ENCODE peak calls at places on chromosomes 1 and 21, in five cellular contexts. C is GM06990, P is lower lobe of right lung, D is bronchial epithelial cell, G is psoas muscle. Z is an unnamed sample.

GRCh38 chr1:56927986-56928385 is 37.8 kb downstream of the C8B start:
- DNase-seq in C (no peak), P (no peak), D (no peak), G (no peak), Z (no peak)

GRCh38 chr1:227518876-227519275 is 44.5 kb upstream of the ZNF678 start:
- DNase-seq in C (no peak), P (no peak), D (no peak), G (no peak), Z (no peak)

GRCh38 chr1:192907545-192908243 is 98.9 kb downstream of the RGS2 start:
- DNase-seq in C (no peak), P (no peak), D (peak; percentile 85), G (no peak), Z (no peak)

GRCh38 chr21:31236528-31236927 is 107.5 kb downstream of the TIAM1 start:
- DNase-seq in C (no peak), P (no peak), D (no peak), G (no peak), Z (no peak)

GRCh38 chr21:41972511-41973205 is 18.8 kb upstream of the C2CD2 start:
- DNase-seq in C (no peak), P (no peak), D (no peak), G (no peak), Z (no peak)

GRCh38 chr1:150168960-150169565 is 19.3 kb downstream of the PLEKHO1 start:
- DNase-seq in C (peak; percentile 66), P (peak; percentile 80), D (peak; percentile 37), G (peak; percentile 62), Z (no peak)

GRCh38 chr1:150970818-150971582 is 3.6 kb downstream of the CERS2 start:
- DNase-seq in C (no peak), P (peak; percentile 89), D (peak; percentile 18), G (peak; percentile 86), Z (no peak)

GRCh38 chr1:22829001-22829989 is 118.7 kb downstream of the EPHB2 start:
- DNase-seq in C (no peak), P (no peak), D (peak; percentile 75), G (no peak), Z (no peak)

GRCh38 chr21:45769239-45769758 is 125.8 kb downstream of the PCBP3 start:
- DNase-seq in C (no peak), P (no peak), D (no peak), G (no peak), Z (no peak)

GRCh38 chr1:41874903-41875411 is 43.8 kb downstream of the HIVEP3 start:
- DNase-seq in C (no peak), P (no peak), D (no peak), G (no peak), Z (no peak)

GRCh38 chr21:14989359-14989758 is 75.4 kb downstream of the NRIP1 start:
- DNase-seq in C (no peak), P (no peak), D (no peak), G (no peak), Z (no peak)

GRCh38 chr1:226109829-226110248 is 47.3 kb downstream of the H3-3A start:
- DNase-seq in C (peak; percentile 91), P (peak; percentile 93), D (peak; percentile 64), G (peak; percentile 90), Z (peak; percentile 44)

GRCh38 chr1:177130426-177130825 is 34.1 kb downstream of the ASTN1 start:
- DNase-seq in C (no peak), P (no peak), D (no peak), G (no peak), Z (no peak)

GRCh38 chr1:25619101-25619890 is 2.7 kb downstream of the MAN1C1 start:
- DNase-seq in C (peak; percentile 28), P (no peak), D (no peak), G (peak; percentile 44), Z (no peak)
- H3K27me3 ChIP-seq in C (no peaks in the 10 kb centered on the region), P (no peaks in the 10 kb centered on the region), D (peaks cover 14% of the 10 kb centered on the region), G (no peaks in the 10 kb centered on the region), Z (no peaks in the 10 kb centered on the region)

GRCh38 chr1:37441490-37441889 is 32.9 kb upstream of the ZC3H12A start:
- DNase-seq in C (no peak), P (no peak), D (no peak), G (no peak), Z (no peak)

GRCh38 chr1:37439672-37439995 is 34.7 kb upstream of the ZC3H12A start:
- DNase-seq in C (no peak), P (no peak), D (no peak), G (no peak), Z (no peak)

GRCh38 chr1:37438037-37438970 is 36.1 kb upstream of the ZC3H12A start:
- DNase-seq in C (no peak), P (no peak), D (no peak), G (no peak), Z (no peak)

GRCh38 chr1:37437058-37437457 is 37.3 kb upstream of the ZC3H12A start:
- DNase-seq in C (no peak), P (no peak), D (no peak), G (no peak), Z (no peak)

DNA sequence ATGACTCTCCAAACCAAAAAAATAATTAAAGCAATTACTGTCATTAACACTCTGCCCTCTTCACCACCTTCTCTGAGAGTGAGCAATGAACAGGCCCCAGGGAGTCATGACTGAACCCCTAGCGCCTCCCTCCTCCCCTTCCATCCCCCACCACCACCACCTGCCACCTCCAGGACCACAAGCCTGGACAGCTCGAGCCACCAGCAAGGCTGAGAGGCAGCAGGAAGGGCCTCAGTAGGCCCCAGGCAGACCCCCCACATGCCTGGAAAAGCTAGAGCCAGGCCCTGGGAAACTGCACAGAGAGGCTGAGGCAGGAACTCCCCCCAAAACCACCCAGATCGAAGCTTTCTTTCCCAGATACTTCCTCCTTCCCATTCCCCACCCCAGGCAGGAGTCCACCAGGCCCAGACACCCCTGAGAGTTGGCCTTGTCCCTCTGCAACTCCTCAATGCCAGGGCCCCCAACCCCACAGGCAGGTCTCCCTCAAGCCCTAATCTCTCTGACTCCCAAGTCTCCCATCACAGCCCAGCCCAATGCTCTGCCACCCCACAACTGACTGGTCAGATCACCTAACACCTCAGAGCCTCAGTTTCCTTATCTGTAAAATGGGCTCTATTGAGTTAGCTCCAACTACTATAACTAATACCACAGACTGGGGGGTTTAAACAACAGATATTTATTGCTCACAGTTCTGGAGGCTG is 35.3 kb upstream of the ZC3H12A start:
- DNase-seq in C (no peak), P (no peak), D (no peak), G (no peak), Z (no peak)
- H3K27me3 ChIP-seq in C (no peaks in the 10 kb centered on the region), P (peaks cover 20% of the 10 kb centered on the region), D (no peaks in the 10 kb centered on the region), G (peaks cover 4% of the 10 kb centered on the region), Z (no peaks in the 10 kb centered on the region)

DNA sequence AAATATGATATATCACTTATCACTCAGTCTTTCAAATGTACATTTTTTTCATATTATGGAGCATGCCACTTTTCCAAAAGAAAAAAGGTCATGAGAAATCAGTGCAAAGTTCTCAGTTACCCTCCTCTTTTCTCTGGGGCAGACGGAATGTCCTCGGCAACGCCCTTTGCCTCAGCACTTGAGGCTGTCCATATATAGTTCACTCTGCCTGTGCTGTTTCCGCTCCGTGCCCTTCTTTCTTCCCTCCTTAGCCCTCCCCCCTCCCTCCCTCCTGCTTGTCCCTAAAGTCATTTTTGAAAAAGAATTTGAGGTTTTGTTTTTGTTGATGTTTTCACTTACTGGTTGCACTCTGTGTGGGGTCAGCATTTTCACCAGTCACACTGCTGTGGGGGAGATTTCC is 5.4 kb downstream of the BARHL2 start:
- DNase-seq in C (no peak), P (no peak), D (no peak), G (no peak), Z (no peak)
- H3K27me3 ChIP-seq in C (peaks cover 8% of the 10 kb centered on the region), P (peaks cover 94% of the 10 kb centered on the region), D (peaks cover 72% of the 10 kb centered on the region), G (peaks cover 8% of the 10 kb centered on the region), Z (peaks cover 59% of the 10 kb centered on the region)

DNA sequence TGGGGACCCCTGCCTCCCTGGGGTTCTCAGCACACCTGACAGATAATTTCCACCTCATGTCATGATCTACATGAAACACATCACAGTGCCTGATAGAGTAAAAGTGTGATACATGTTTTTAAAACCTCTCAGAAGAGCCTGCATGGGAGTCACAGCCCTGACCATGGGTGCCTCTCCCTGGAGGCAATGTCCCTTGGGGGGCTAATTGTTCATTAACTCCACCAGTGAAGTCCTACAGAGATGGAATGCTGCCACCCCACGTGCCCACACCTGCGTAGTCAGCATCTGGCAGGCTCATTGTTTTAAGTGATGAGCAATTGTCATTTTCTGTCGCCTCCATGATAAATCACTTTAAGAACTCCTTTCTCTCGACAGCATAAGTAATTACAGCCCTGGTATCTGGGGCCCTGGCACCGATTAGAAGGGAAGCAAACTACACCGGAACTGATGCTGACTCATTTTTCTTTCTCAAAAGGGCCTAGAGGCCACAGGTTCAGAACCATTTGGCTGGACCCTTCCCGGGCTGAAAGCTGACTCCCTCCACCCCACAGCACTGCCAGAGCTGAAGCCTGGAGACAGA is 109.6 kb upstream of the GJB5 start:
- DNase-seq in C (no peak), P (no peak), D (no peak), G (no peak), Z (no peak)
- H3K27me3 ChIP-seq in C (peaks cover 2% of the 10 kb centered on the region), P (peaks cover 28% of the 10 kb centered on the region), D (no peaks in the 10 kb centered on the region), G (no peaks in the 10 kb centered on the region), Z (no peaks in the 10 kb centered on the region)

Z was measured in thoracic aorta.